ENCODE peak calls at places on chromosomes 11 and 22, in four cellular contexts. T is WTC11, D is EL, C is hepatic stellate cell. O is an unnamed sample.

GRCh38 chr11:96303067-96303466 is 39.9 kb downstream of the MAML2 start:
- DNase-seq in T (no peak), C (no peak), D (peak), O (peak)

GRCh38 chr11:19842505-19842904 is 129.9 kb downstream of the NAV2 start:
- DNase-seq in D (peak), T (no peak), C (peak), O (no peak)

GRCh38 chr11:27217948-27218410 is 145.0 kb downstream of the CCDC34 start:
- DNase-seq in D (peak), C (peak), T (no peak), O (peak)

GRCh38 chr11:68933605-68934320 is 30.1 kb downstream of the IGHMBP2 start:
- DNase-seq in C (no peak), T (no peak), D (no peak), O (no peak)

GRCh38 chr11:44036811-44037657 is 10.7 kb upstream of the ACCSL start:
- DNase-seq in T (peak), D (peak), C (peak), O (peak)

GRCh38 chr11:36186340-36186739 is 102.9 kb downstream of the COMMD9 start:
- DNase-seq in D (peak), C (no peak), T (no peak), O (peak)

GRCh38 chr11:67062526-67063373 is 6.1 kb downstream of the RHOD start:
- DNase-seq in D (no peak), C (no peak), T (no peak), O (peak)

GRCh38 chr11:65184146-65184545 is 2.4 kb downstream of the CAPN1 start:
- DNase-seq in D (no peak), C (no peak), T (peak), O (no peak)

GRCh38 chr22:44386386-44387035 is 73.8 kb upstream of the SHISAL1 start:
- DNase-seq in T (no peak), D (no peak), C (no peak), O (no peak)

GRCh38 chr11:103170865-103171264 is 61.6 kb downstream of the DYNC2H1 start:
- DNase-seq in D (peak), C (no peak), T (no peak), O (peak)